ENCODE peak calls at places on chromosomes 13 and 19, in ten cellular contexts. L is heart left ventricle, R is IMR-90, V is NB4, S is body of pancreas, I is A549, Q is gastrocnemius medialis, X is adrenal gland, M is esophagus squamous epithelium, O is stomach. G is an unnamed sample.

GRCh38 chr19:5107432-5108122 is 138.7 kb downstream of the KDM4B start:
- DNase-seq in O (no peak), Q (no peak), X (no peak), R (no peak), S (peak), V (no peak), I (no peak), M (no peak), L (peak), G (no peak)

GRCh38 chr13:113402471-113403254 is 38.7 kb upstream of the GRTP1 start:
- DNase-seq in O (no peak), S (no peak), Q (peak), M (no peak), L (peak), R (no peak), V (no peak), X (no peak), I (no peak), G (peak)

GRCh38 chr19:13537454-13537853 is 31.2 kb upstream of the CACNA1A start:
- DNase-seq in V (peak), M (no peak), L (no peak), I (no peak), O (no peak), R (no peak), Q (no peak), S (peak), X (no peak), G (no peak)

GRCh38 chr13:61136101-61136500 is 279.5 kb downstream of the PCDH20 start:
- DNase-seq in S (no peak), R (no peak), V (no peak), O (no peak), X (no peak), I (no peak), Q (no peak), M (no peak), L (no peak), G (no peak)

GRCh38 chr19:1098177-1099051 is 3.2 kb upstream of the POLR2E start:
- DNase-seq in X (no peak), S (no peak), O (peak), Q (peak), L (no peak), I (no peak), R (peak), M (no peak), V (no peak), G (peak)

GRCh38 chr13:59531571-59532091 is 632.1 kb downstream of the DIAPH3 start:
- DNase-seq in X (peak), V (peak), I (no peak), L (peak), S (peak), M (peak), Q (peak), O (peak), R (peak), G (peak)

GRCh38 chr19:55158848-55159793 is 1.6 kb upstream of the TNNI3 start:
- DNase-seq in Q (peak), L (peak), M (no peak), S (no peak), R (no peak), X (peak), I (peak), O (no peak), V (peak), G (no peak)

GRCh38 chr19:38959618-38960017 is 15.9 kb downstream of the FBXO17 start:
- DNase-seq in Q (no peak), S (no peak), I (no peak), X (no peak), O (no peak), M (no peak), L (no peak), V (no peak), R (no peak), G (no peak)

GRCh38 chr13:40668335-40668734 is 1.9 kb upstream of the FOXO1 start:
- DNase-seq in L (peak), R (no peak), M (no peak), O (no peak), I (peak), V (peak), X (no peak), Q (peak), S (no peak), G (peak)

GRCh38 chr19:45558399-45558878 is 26.2 kb downstream of the OPA3 start:
- DNase-seq in X (peak), S (peak), V (peak), M (no peak), L (peak), O (peak), Q (no peak), R (peak), I (peak), G (peak)

GRCh38 chr19:18044825-18045304 is 36.9 kb downstream of the ARRDC2 start:
- DNase-seq in L (peak), Q (peak), O (peak), R (peak), X (peak), S (peak), V (peak), I (no peak), M (peak), G (peak)

GRCh38 chr13:112809332-112810310 is 119.8 kb downstream of the ATP11A start:
- DNase-seq in O (no peak), S (no peak), Q (no peak), R (no peak), L (no peak), I (no peak), X (no peak), M (no peak), V (no peak), G (no peak)

GRCh38 chr19:55070755-55071502 is 4.7 kb upstream of the EPS8L1 start:
- DNase-seq in I (peak), O (peak), L (no peak), S (peak), Q (no peak), R (peak), X (no peak), M (no peak), V (peak), G (no peak)

GRCh38 chr13:20525601-20526544 is at the start of gene CRYL1:
- DNase-seq in Q (peak), S (peak), I (peak), O (peak), M (peak), L (peak), R (peak), X (peak), V (peak), G (peak)

GRCh38 chr13:52344108-52344507 is 61.9 kb downstream of the THSD1 start:
- DNase-seq in R (no peak), Q (no peak), I (no peak), O (no peak), L (no peak), V (no peak), X (no peak), S (no peak), M (no peak), G (no peak)

GRCh38 chr13:61410669-61411297 is 4.9 kb downstream of the PCDH20 start:
- DNase-seq in I (no peak), O (no peak), R (peak), V (peak), M (no peak), L (no peak), X (no peak), S (no peak), Q (no peak), G (no peak)

GRCh38 chr19:12623361-12624031 is 12.8 kb downstream of the ZNF791 start:
- DNase-seq in M (no peak), X (no peak), L (no peak), I (no peak), R (peak), V (no peak), O (no peak), Q (no peak), S (no peak), G (no peak)

GRCh38 chr19:16376649-16377048 is 52.0 kb downstream of the KLF2 start:
- DNase-seq in V (no peak), I (peak), R (no peak), O (no peak), Q (no peak), S (no peak), L (no peak), M (no peak), X (no peak), G (no peak)

GRCh38 chr13:110636053-110636475 is 20.7 kb downstream of the NAXD start:
- DNase-seq in S (no peak), L (no peak), Q (no peak), I (no peak), R (no peak), O (no peak), M (no peak), X (no peak), V (no peak), G (no peak)

GRCh38 chr13:71712988-71713653 is 153.9 kb downstream of the DACH1 start:
- DNase-seq in R (no peak), S (no peak), Q (no peak), I (no peak), L (peak), M (no peak), X (no peak), O (no peak), V (peak), G (no peak)

GRCh38 chr13:46553521-46553885 is 533 bp downstream of the LRCH1 start:
- DNase-seq in M (no peak), O (no peak), I (no peak), S (no peak), R (no peak), V (no peak), Q (no peak), L (peak), X (no peak), G (peak)

GRCh38 chr13:22757530-22758120 is 423.2 kb upstream of the SGCG start:
- DNase-seq in Q (no peak), I (no peak), O (no peak), R (peak), L (no peak), S (no peak), X (no peak), M (no peak), V (peak), G (no peak)

GRCh38 chr13:109274188-109274821 is 512.1 kb downstream of the IRS2 start:
- DNase-seq in I (no peak), M (no peak), R (peak), S (no peak), L (no peak), O (no peak), V (no peak), Q (no peak), X (peak), G (no peak)

GRCh38 chr13:45303866-45304265 is 37.1 kb downstream of the TPT1 start:
- DNase-seq in X (no peak), Q (no peak), L (no peak), M (no peak), S (no peak), R (no peak), V (no peak), O (no peak), I (no peak), G (no peak)

GRCh38 chr13:48165063-48165462 is 67.9 kb upstream of the ITM2B start:
- DNase-seq in V (no peak), Q (no peak), R (no peak), M (no peak), O (no peak), L (no peak), S (no peak), X (no peak), I (no peak), G (no peak)

GRCh38 chr19:39514840-39515550 is at the start of gene SELENOV:
- DNase-seq in X (no peak), O (no peak), Q (no peak), S (no peak), V (no peak), M (no peak), L (no peak), I (no peak), R (no peak), G (no peak)

GRCh38 chr19:48802623-48803022 is 8.2 kb downstream of the BCAT2 start:
- DNase-seq in I (no peak), Q (no peak), X (no peak), O (no peak), V (no peak), M (no peak), S (no peak), R (no peak), L (no peak), G (no peak)

GRCh38 chr13:45879666-45880065 is 28.1 kb upstream of the SIAH3 start:
- DNase-seq in L (peak), V (peak), M (no peak), I (peak), O (peak), X (peak), R (no peak), Q (peak), S (peak), G (no peak)

GRCh38 chr13:46963874-46964273 is 67.0 kb upstream of the HTR2A start:
- DNase-seq in M (no peak), L (no peak), O (no peak), S (no peak), Q (no peak), X (no peak), V (peak), I (no peak), R (no peak), G (no peak)

GRCh38 chr19:17862711-17863519 is 3.2 kb downstream of the RPL18A start:
- DNase-seq in L (no peak), R (no peak), Q (no peak), X (no peak), V (no peak), S (no peak), M (no peak), I (no peak), O (no peak), G (no peak)

GRCh38 chr19:55440411-55441105 is 2.5 kb downstream of the SHISA7 start:
- DNase-seq in Q (no peak), R (no peak), M (no peak), I (no peak), V (no peak), O (no peak), X (no peak), L (no peak), S (no peak), G (no peak)

GRCh38 chr19:44684892-44685847 is 13.8 kb upstream of the CEACAM16 start:
- DNase-seq in X (peak), V (peak), Q (no peak), M (no peak), O (peak), R (peak), I (peak), L (peak), S (peak), G (no peak)

GRCh38 chr19:46970815-46971214 is 48.8 kb upstream of the NPAS1 start:
- DNase-seq in O (no peak), S (no peak), L (peak), X (no peak), M (no peak), I (no peak), V (no peak), Q (peak), R (peak), G (no peak)

GRCh38 chr13:104757712-104758111 is 1691.5 kb upstream of the SLC10A2 start:
- DNase-seq in M (no peak), R (no peak), L (no peak), S (no peak), V (no peak), O (no peak), Q (no peak), I (no peak), X (no peak), G (no peak)

GRCh38 chr19:35739275-35740107 is 2.8 kb downstream of the IGFLR1 start:
- DNase-seq in L (no peak), I (no peak), M (no peak), S (no peak), R (no peak), X (no peak), O (no peak), V (no peak), Q (no peak), G (no peak)

GRCh38 chr13:70339738-70340137 is 231.5 kb upstream of the KLHL1 start:
- DNase-seq in Q (no peak), O (peak), L (no peak), V (peak), R (no peak), X (no peak), S (peak), I (no peak), M (no peak), G (no peak)
- TF ChIP-seq CTCF in Q (no peak), O (no peak), L (no peak), V (peak), R (peak), X (no peak), S (peak), I (no peak), M (no peak), G (no peak)

DNA sequence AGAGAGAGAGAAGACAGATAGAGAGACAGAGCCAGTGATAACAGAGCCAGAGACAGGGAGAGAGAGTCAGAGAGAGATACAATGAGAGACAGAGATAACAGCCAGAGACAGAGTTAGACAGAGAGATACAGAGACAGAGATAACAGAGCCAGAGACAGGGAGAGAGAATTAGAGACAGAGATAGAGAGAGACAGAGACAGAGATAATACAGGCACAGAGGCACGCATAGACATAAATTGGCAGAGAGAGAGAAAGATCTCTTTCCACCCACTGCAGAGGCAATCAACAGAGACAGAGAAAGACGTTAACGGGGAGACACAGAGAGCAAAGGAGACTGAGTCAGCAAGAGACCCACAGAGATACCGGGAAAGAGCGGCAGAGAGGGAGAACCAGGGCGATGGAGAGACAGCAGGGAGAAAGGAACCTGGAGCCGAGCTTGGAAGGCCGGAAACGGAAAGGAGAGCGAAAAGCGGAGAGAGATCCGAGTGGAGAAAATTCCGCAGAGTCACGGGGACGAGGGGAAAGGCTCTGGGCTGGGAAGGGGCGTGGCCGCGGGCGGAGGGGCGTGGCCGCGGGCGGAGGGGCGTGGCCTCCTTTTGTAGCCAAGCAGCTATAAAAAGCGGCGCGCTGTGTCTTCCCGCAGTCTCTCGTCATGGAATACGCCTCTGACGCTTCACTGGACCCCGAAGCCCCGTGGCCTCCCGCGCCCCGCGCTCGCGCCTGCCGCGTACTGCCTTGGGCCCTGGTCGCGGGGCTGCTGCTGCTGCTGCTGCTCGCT is at the start of gene TNFSF9:
- DNase-seq in M (no peak), O (peak), I (peak), V (peak), Q (peak), R (peak), L (peak), X (peak), S (peak), G (peak)
- TF ChIP-seq POLR2A in M (peak), O (no peak), I (peak), V (peak), Q (peak), R (no peak), L (peak), X (peak), S (peak), G (peak)

GRCh38 chr19:19142347-19142746 is 4.1 kb upstream of the TMEM161A start:
- DNase-seq in V (no peak), R (no peak), Q (no peak), O (no peak), S (no peak), M (no peak), L (no peak), I (no peak), X (no peak), G (no peak)

GRCh38 chr19:19138110-19138981 is at the start of gene TMEM161A:
- DNase-seq in L (peak), X (peak), S (peak), R (peak), O (peak), M (peak), Q (peak), V (peak), I (peak), G (peak)

GRCh38 chr19:19140476-19140875 is 2.2 kb upstream of the TMEM161A start:
- DNase-seq in V (no peak), I (no peak), X (no peak), Q (no peak), M (no peak), S (no peak), O (no peak), L (no peak), R (peak), G (no peak)

GRCh38 chr19:19137556-19138109 is 645 bp downstream of the TMEM161A start:
- DNase-seq in S (no peak), V (no peak), R (no peak), M (no peak), L (no peak), O (no peak), X (no peak), Q (no peak), I (no peak), G (no peak)

DNA sequence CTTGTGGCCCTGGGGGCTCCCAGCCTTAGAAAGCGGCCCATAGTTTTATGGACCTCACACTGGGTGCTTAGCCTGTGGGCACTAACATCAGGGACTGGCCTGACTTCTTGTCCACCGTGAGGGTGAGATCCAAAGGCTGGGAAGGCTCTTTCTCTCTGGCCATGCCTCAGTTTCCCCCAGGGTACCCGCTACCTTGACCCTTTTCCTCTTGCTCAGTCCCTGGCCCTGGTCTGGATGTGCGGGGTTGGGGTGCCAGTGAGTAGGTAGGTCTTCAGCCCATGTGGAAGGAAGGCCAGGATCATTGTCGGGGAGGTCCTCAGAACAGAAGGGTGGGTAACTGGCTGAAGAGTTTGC is 1.6 kb upstream of the TMEM161A start:
- DNase-seq in O (no peak), Q (no peak), L (no peak), I (no peak), S (no peak), R (no peak), X (no peak), V (no peak), M (no peak), G (no peak)
- TF ChIP-seq CTCF in O (no peak), Q (peak), L (no peak), I (no peak), S (no peak), R (no peak), X (no peak), V (no peak), M (no peak), G (no peak)

GRCh38 chr19:30224689-30225606 is 147.2 kb upstream of the ZNF536 start:
- DNase-seq in V (no peak), R (no peak), Q (no peak), L (no peak), M (no peak), S (no peak), O (no peak), I (peak), X (peak), G (no peak)

GRCh38 chr19:30222428-30222873 is 149.7 kb upstream of the ZNF536 start:
- DNase-seq in Q (no peak), M (no peak), S (no peak), V (no peak), I (peak), L (no peak), R (no peak), O (no peak), X (no peak), G (no peak)

GRCh38 chr19:30223866-30224688 is 148.1 kb upstream of the ZNF536 start:
- DNase-seq in R (no peak), I (no peak), L (no peak), V (no peak), M (no peak), Q (no peak), O (no peak), X (no peak), S (no peak), G (no peak)

GRCh38 chr19:30221176-30221575 is 151.0 kb upstream of the ZNF536 start:
- DNase-seq in M (no peak), X (no peak), Q (no peak), R (no peak), L (no peak), V (no peak), S (no peak), O (no peak), I (no peak), G (peak)

DNA sequence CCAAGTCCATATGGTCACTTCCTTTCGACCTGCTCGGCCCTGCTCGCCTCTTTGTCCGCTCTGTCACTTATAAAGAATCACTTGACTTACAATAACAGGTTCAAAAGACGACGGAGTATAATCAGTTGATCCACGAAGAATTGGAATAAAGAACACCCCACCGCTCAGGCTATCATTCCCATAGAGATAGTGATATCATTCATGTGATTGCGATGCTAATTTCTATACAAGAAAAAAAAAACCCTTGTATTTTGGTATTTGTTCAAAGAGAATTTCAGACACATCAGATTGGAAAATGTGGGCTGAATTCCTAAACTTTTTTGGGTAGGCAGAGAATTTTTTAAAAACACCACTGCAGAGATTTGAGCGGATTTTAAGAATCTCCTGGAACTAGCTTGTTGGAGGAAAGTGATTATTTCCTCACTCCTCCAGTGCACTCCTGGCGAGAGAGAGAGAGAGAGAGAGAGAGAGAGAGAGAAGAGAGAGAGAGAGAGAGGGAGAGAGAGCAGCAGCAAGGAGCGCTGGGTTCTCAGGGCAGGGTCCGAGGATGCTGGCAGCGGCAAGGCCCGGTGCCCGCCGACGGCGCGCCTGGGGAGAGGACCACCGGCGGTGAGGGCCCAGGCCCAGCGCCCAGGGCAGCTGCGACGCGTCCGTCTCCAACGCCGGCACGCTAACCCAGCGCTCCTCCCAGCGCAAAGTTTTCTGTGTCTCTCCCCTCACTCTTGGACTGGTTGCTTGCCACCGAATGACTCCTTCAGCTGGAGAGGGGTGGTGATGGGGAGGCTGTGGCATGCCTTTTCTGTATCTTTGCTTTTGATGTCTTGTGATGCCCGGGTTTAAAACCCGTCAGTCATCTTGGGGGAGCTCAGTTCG is 149.0 kb upstream of the ZNF536 start:
- DNase-seq in X (no peak), M (no peak), S (no peak), R (no peak), O (no peak), V (no peak), L (no peak), I (no peak), Q (no peak), G (no peak)
- TF ChIP-seq POLR2A in X (no peak), M (no peak), S (no peak), R (no peak), O (no peak), V (no peak), L (no peak), I (no peak), Q (no peak), G (no peak)